ENCODE peak calls at places on chromosomes 11 and 22, in eight cellular contexts. One of them, this sample, is unnamed.

GRCh38 chr11:114291381-114291780 is 4.8 kb upstream of the NNMT start:
- DNase-seq in T-cell: no peak
- DNase-seq in RKO: no peak
- DNase-seq in GM19239: no peak
- DNase-seq in stimulated activated CD8-positive, alpha-beta memory T cell treated with anti-CD3 and anti-CD28 coated beads, Interleukin-15, amount 100 ng/mL, for 4 hours: no peak
- DNase-seq in HT1080: peak
- DNase-seq in heart left ventricle: no peak
- DNase-seq in NCI-H1105: no peak
- DNase-seq in this sample: peak

GRCh38 chr11:127202105-127202504 is 201.5 kb upstream of the KIRREL3 start:
- DNase-seq in HT1080: no peak
- DNase-seq in T-cell: no peak
- DNase-seq in RKO: no peak
- DNase-seq in GM19239: no peak
- DNase-seq in NCI-H1105: no peak
- DNase-seq in stimulated activated CD8-positive, alpha-beta memory T cell treated with anti-CD3 and anti-CD28 coated beads, Interleukin-15, amount 100 ng/mL, for 4 hours: no peak
- DNase-seq in heart left ventricle: no peak
- DNase-seq in this sample: no peak

GRCh38 chr11:93248602-93249001 is 50.8 kb upstream of the SLC36A4 start:
- DNase-seq in HT1080: no peak
- DNase-seq in RKO: peak
- DNase-seq in heart left ventricle: no peak
- DNase-seq in stimulated activated CD8-positive, alpha-beta memory T cell treated with anti-CD3 and anti-CD28 coated beads, Interleukin-15, amount 100 ng/mL, for 4 hours: no peak
- DNase-seq in GM19239: no peak
- DNase-seq in T-cell: no peak
- DNase-seq in NCI-H1105: no peak
- DNase-seq in this sample: no peak

GRCh38 chr22:35452351-35452781 is 52.4 kb downstream of the MCM5 start:
- DNase-seq in T-cell: no peak
- DNase-seq in stimulated activated CD8-positive, alpha-beta memory T cell treated with anti-CD3 and anti-CD28 coated beads, Interleukin-15, amount 100 ng/mL, for 4 hours: no peak
- DNase-seq in RKO: no peak
- DNase-seq in NCI-H1105: no peak
- DNase-seq in heart left ventricle: no peak
- DNase-seq in HT1080: no peak
- DNase-seq in GM19239: no peak
- DNase-seq in this sample: no peak

GRCh38 chr11:111531156-111531555 is 9.4 kb upstream of the LAYN start:
- DNase-seq in RKO: no peak
- DNase-seq in T-cell: no peak
- DNase-seq in heart left ventricle: no peak
- DNase-seq in HT1080: peak
- DNase-seq in NCI-H1105: no peak
- DNase-seq in stimulated activated CD8-positive, alpha-beta memory T cell treated with anti-CD3 and anti-CD28 coated beads, Interleukin-15, amount 100 ng/mL, for 4 hours: no peak
- DNase-seq in GM19239: no peak
- DNase-seq in this sample: no peak

GRCh38 chr11:117457031-117457785 is 129.6 kb downstream of the CEP164 start:
- DNase-seq in T-cell: no peak
- DNase-seq in HT1080: no peak
- DNase-seq in GM19239: no peak
- DNase-seq in NCI-H1105: peak
- DNase-seq in RKO: no peak
- DNase-seq in stimulated activated CD8-positive, alpha-beta memory T cell treated with anti-CD3 and anti-CD28 coated beads, Interleukin-15, amount 100 ng/mL, for 4 hours: no peak
- DNase-seq in heart left ventricle: no peak
- DNase-seq in this sample: no peak

GRCh38 chr11:36744375-36745168 is 146.5 kb upstream of the RAG2 start:
- DNase-seq in HT1080: peak
- DNase-seq in RKO: peak
- DNase-seq in GM19239: no peak
- DNase-seq in T-cell: peak
- DNase-seq in heart left ventricle: peak
- DNase-seq in NCI-H1105: peak
- DNase-seq in stimulated activated CD8-positive, alpha-beta memory T cell treated with anti-CD3 and anti-CD28 coated beads, Interleukin-15, amount 100 ng/mL, for 4 hours: peak
- DNase-seq in this sample: peak

GRCh38 chr11:35998651-35999050 is 54.8 kb downstream of the LDLRAD3 start:
- DNase-seq in HT1080: no peak
- DNase-seq in stimulated activated CD8-positive, alpha-beta memory T cell treated with anti-CD3 and anti-CD28 coated beads, Interleukin-15, amount 100 ng/mL, for 4 hours: no peak
- DNase-seq in T-cell: no peak
- DNase-seq in heart left ventricle: no peak
- DNase-seq in NCI-H1105: no peak
- DNase-seq in RKO: no peak
- DNase-seq in GM19239: no peak
- DNase-seq in this sample: no peak

GRCh38 chr22:38777087-38777671 is 16.8 kb downstream of the DNAL4 start:
- DNase-seq in heart left ventricle: peak
- DNase-seq in HT1080: no peak
- DNase-seq in RKO: no peak
- DNase-seq in stimulated activated CD8-positive, alpha-beta memory T cell treated with anti-CD3 and anti-CD28 coated beads, Interleukin-15, amount 100 ng/mL, for 4 hours: no peak
- DNase-seq in T-cell: no peak
- DNase-seq in GM19239: no peak
- DNase-seq in NCI-H1105: no peak
- DNase-seq in this sample: no peak

GRCh38 chr11:10019906-10020682 is 273.9 kb downstream of the SBF2 start:
- DNase-seq in GM19239: no peak
- DNase-seq in RKO: no peak
- DNase-seq in heart left ventricle: peak
- DNase-seq in NCI-H1105: peak
- DNase-seq in T-cell: no peak
- DNase-seq in HT1080: no peak
- DNase-seq in stimulated activated CD8-positive, alpha-beta memory T cell treated with anti-CD3 and anti-CD28 coated beads, Interleukin-15, amount 100 ng/mL, for 4 hours: no peak
- DNase-seq in this sample: no peak

GRCh38 chr22:36220457-36220921 is 18.8 kb downstream of the APOL2 start:
- DNase-seq in RKO: no peak
- DNase-seq in stimulated activated CD8-positive, alpha-beta memory T cell treated with anti-CD3 and anti-CD28 coated beads, Interleukin-15, amount 100 ng/mL, for 4 hours: no peak
- DNase-seq in NCI-H1105: no peak
- DNase-seq in HT1080: peak
- DNase-seq in heart left ventricle: no peak
- DNase-seq in T-cell: no peak
- DNase-seq in GM19239: no peak
- DNase-seq in this sample: no peak

GRCh38 chr11:73383249-73384126 is 7.3 kb downstream of the RELT start:
- DNase-seq in RKO: no peak
- DNase-seq in HT1080: no peak
- DNase-seq in stimulated activated CD8-positive, alpha-beta memory T cell treated with anti-CD3 and anti-CD28 coated beads, Interleukin-15, amount 100 ng/mL, for 4 hours: no peak
- DNase-seq in GM19239: no peak
- DNase-seq in T-cell: no peak
- DNase-seq in heart left ventricle: no peak
- DNase-seq in NCI-H1105: no peak
- DNase-seq in this sample: peak

GRCh38 chr22:21937041-21937820 is 15.4 kb downstream of the PPM1F start:
- DNase-seq in T-cell: no peak
- DNase-seq in heart left ventricle: peak
- DNase-seq in RKO: no peak
- DNase-seq in stimulated activated CD8-positive, alpha-beta memory T cell treated with anti-CD3 and anti-CD28 coated beads, Interleukin-15, amount 100 ng/mL, for 4 hours: no peak
- DNase-seq in HT1080: no peak
- DNase-seq in GM19239: no peak
- DNase-seq in NCI-H1105: no peak
- DNase-seq in this sample: no peak

GRCh38 chr11:44094260-44094868 is 1.1 kb upstream of the EXT2 start:
- DNase-seq in GM19239: peak
- DNase-seq in HT1080: peak
- DNase-seq in stimulated activated CD8-positive, alpha-beta memory T cell treated with anti-CD3 and anti-CD28 coated beads, Interleukin-15, amount 100 ng/mL, for 4 hours: peak
- DNase-seq in NCI-H1105: peak
- DNase-seq in heart left ventricle: peak
- DNase-seq in RKO: peak
- DNase-seq in T-cell: peak
- DNase-seq in this sample: peak

GRCh38 chr11:1779806-1780699 is 16.3 kb upstream of the CTSD start:
- DNase-seq in T-cell: no peak
- DNase-seq in stimulated activated CD8-positive, alpha-beta memory T cell treated with anti-CD3 and anti-CD28 coated beads, Interleukin-15, amount 100 ng/mL, for 4 hours: no peak
- DNase-seq in HT1080: no peak
- DNase-seq in RKO: no peak
- DNase-seq in GM19239: no peak
- DNase-seq in NCI-H1105: no peak
- DNase-seq in heart left ventricle: no peak
- DNase-seq in this sample: no peak

GRCh38 chr11:123137496-123138270 is 57.4 kb downstream of the CLMP start:
- DNase-seq in T-cell: no peak
- DNase-seq in HT1080: no peak
- DNase-seq in GM19239: no peak
- DNase-seq in heart left ventricle: peak
- DNase-seq in RKO: no peak
- DNase-seq in NCI-H1105: no peak
- DNase-seq in stimulated activated CD8-positive, alpha-beta memory T cell treated with anti-CD3 and anti-CD28 coated beads, Interleukin-15, amount 100 ng/mL, for 4 hours: no peak
- DNase-seq in this sample: peak

GRCh38 chr22:23263651-23264555 is 83.6 kb downstream of the BCR start:
- DNase-seq in GM19239: no peak
- DNase-seq in T-cell: peak
- DNase-seq in stimulated activated CD8-positive, alpha-beta memory T cell treated with anti-CD3 and anti-CD28 coated beads, Interleukin-15, amount 100 ng/mL, for 4 hours: peak
- DNase-seq in HT1080: no peak
- DNase-seq in heart left ventricle: no peak
- DNase-seq in RKO: no peak
- DNase-seq in NCI-H1105: no peak
- DNase-seq in this sample: no peak

GRCh38 chr11:134670961-134671370 is 258.9 kb upstream of the B3GAT1 start:
- DNase-seq in T-cell: no peak
- DNase-seq in heart left ventricle: no peak
- DNase-seq in NCI-H1105: no peak
- DNase-seq in GM19239: no peak
- DNase-seq in stimulated activated CD8-positive, alpha-beta memory T cell treated with anti-CD3 and anti-CD28 coated beads, Interleukin-15, amount 100 ng/mL, for 4 hours: no peak
- DNase-seq in HT1080: no peak
- DNase-seq in RKO: no peak
- DNase-seq in this sample: no peak

GRCh38 chr22:25399649-25400151 is 164.8 kb upstream of the GRK3 start:
- DNase-seq in stimulated activated CD8-positive, alpha-beta memory T cell treated with anti-CD3 and anti-CD28 coated beads, Interleukin-15, amount 100 ng/mL, for 4 hours: no peak
- DNase-seq in RKO: no peak
- DNase-seq in NCI-H1105: no peak
- DNase-seq in T-cell: no peak
- DNase-seq in heart left ventricle: no peak
- DNase-seq in HT1080: no peak
- DNase-seq in GM19239: no peak
- DNase-seq in this sample: no peak

GRCh38 chr11:95498731-95499396 is 267.9 kb upstream of the SESN3 start:
- DNase-seq in heart left ventricle: no peak
- DNase-seq in HT1080: peak
- DNase-seq in NCI-H1105: no peak
- DNase-seq in stimulated activated CD8-positive, alpha-beta memory T cell treated with anti-CD3 and anti-CD28 coated beads, Interleukin-15, amount 100 ng/mL, for 4 hours: no peak
- DNase-seq in T-cell: no peak
- DNase-seq in GM19239: no peak
- DNase-seq in RKO: no peak
- DNase-seq in this sample: no peak

GRCh38 chr11:9719949-9720646 is 56.2 kb downstream of the SWAP70 start:
- DNase-seq in RKO: peak
- DNase-seq in T-cell: no peak
- DNase-seq in stimulated activated CD8-positive, alpha-beta memory T cell treated with anti-CD3 and anti-CD28 coated beads, Interleukin-15, amount 100 ng/mL, for 4 hours: no peak
- DNase-seq in NCI-H1105: no peak
- DNase-seq in HT1080: no peak
- DNase-seq in GM19239: no peak
- DNase-seq in heart left ventricle: no peak
- DNase-seq in this sample: no peak

GRCh38 chr11:8932564-8933180 is at the start of gene C11orf16:
- DNase-seq in HT1080: no peak
- DNase-seq in stimulated activated CD8-positive, alpha-beta memory T cell treated with anti-CD3 and anti-CD28 coated beads, Interleukin-15, amount 100 ng/mL, for 4 hours: no peak
- DNase-seq in GM19239: no peak
- DNase-seq in NCI-H1105: no peak
- DNase-seq in RKO: no peak
- DNase-seq in T-cell: no peak
- DNase-seq in heart left ventricle: no peak
- DNase-seq in this sample: no peak

GRCh38 chr22:47612136-47612910 is 849.9 kb downstream of the TBC1D22A start:
- DNase-seq in GM19239: no peak
- DNase-seq in HT1080: no peak
- DNase-seq in NCI-H1105: no peak
- DNase-seq in heart left ventricle: no peak
- DNase-seq in RKO: no peak
- DNase-seq in stimulated activated CD8-positive, alpha-beta memory T cell treated with anti-CD3 and anti-CD28 coated beads, Interleukin-15, amount 100 ng/mL, for 4 hours: no peak
- DNase-seq in T-cell: no peak
- DNase-seq in this sample: no peak

GRCh38 chr11:67465190-67465522 is 3.9 kb downstream of the TMEM134 start:
- DNase-seq in heart left ventricle: no peak
- DNase-seq in T-cell: no peak
- DNase-seq in GM19239: no peak
- DNase-seq in RKO: peak
- DNase-seq in stimulated activated CD8-positive, alpha-beta memory T cell treated with anti-CD3 and anti-CD28 coated beads, Interleukin-15, amount 100 ng/mL, for 4 hours: no peak
- DNase-seq in NCI-H1105: no peak
- DNase-seq in HT1080: no peak
- DNase-seq in this sample: no peak

GRCh38 chr11:1167751-1168231 is 10.0 kb downstream of the MUC5AC start:
- DNase-seq in heart left ventricle: no peak
- DNase-seq in T-cell: no peak
- DNase-seq in GM19239: no peak
- DNase-seq in HT1080: no peak
- DNase-seq in NCI-H1105: no peak
- DNase-seq in stimulated activated CD8-positive, alpha-beta memory T cell treated with anti-CD3 and anti-CD28 coated beads, Interleukin-15, amount 100 ng/mL, for 4 hours: no peak
- DNase-seq in RKO: no peak
- DNase-seq in this sample: no peak

GRCh38 chr11:27255447-27255828 is 107.6 kb downstream of the CCDC34 start:
- DNase-seq in T-cell: no peak
- DNase-seq in stimulated activated CD8-positive, alpha-beta memory T cell treated with anti-CD3 and anti-CD28 coated beads, Interleukin-15, amount 100 ng/mL, for 4 hours: no peak
- DNase-seq in GM19239: no peak
- DNase-seq in RKO: no peak
- DNase-seq in NCI-H1105: no peak
- DNase-seq in heart left ventricle: no peak
- DNase-seq in HT1080: peak
- DNase-seq in this sample: no peak

GRCh38 chr11:8593935-8594909 is at the start of gene STK33:
- DNase-seq in heart left ventricle: peak
- DNase-seq in T-cell: no peak
- DNase-seq in NCI-H1105: peak
- DNase-seq in stimulated activated CD8-positive, alpha-beta memory T cell treated with anti-CD3 and anti-CD28 coated beads, Interleukin-15, amount 100 ng/mL, for 4 hours: no peak
- DNase-seq in RKO: no peak
- DNase-seq in GM19239: peak
- DNase-seq in HT1080: peak
- DNase-seq in this sample: peak

GRCh38 chr11:45984192-45984591 is 61.7 kb downstream of the LARGE2 start:
- DNase-seq in RKO: no peak
- DNase-seq in HT1080: no peak
- DNase-seq in NCI-H1105: no peak
- DNase-seq in T-cell: no peak
- DNase-seq in GM19239: no peak
- DNase-seq in heart left ventricle: no peak
- DNase-seq in stimulated activated CD8-positive, alpha-beta memory T cell treated with anti-CD3 and anti-CD28 coated beads, Interleukin-15, amount 100 ng/mL, for 4 hours: no peak
- DNase-seq in this sample: no peak

GRCh38 chr11:75592699-75593098 is 30.6 kb downstream of the SERPINH1 start:
- DNase-seq in GM19239: no peak
- DNase-seq in RKO: no peak
- DNase-seq in T-cell: no peak
- DNase-seq in HT1080: no peak
- DNase-seq in NCI-H1105: peak
- DNase-seq in stimulated activated CD8-positive, alpha-beta memory T cell treated with anti-CD3 and anti-CD28 coated beads, Interleukin-15, amount 100 ng/mL, for 4 hours: no peak
- DNase-seq in heart left ventricle: no peak
- DNase-seq in this sample: no peak

GRCh38 chr22:41907436-41908401 is 7.2 kb downstream of the SHISA8 start:
- DNase-seq in HT1080: peak
- DNase-seq in T-cell: no peak
- DNase-seq in GM19239: no peak
- DNase-seq in heart left ventricle: no peak
- DNase-seq in NCI-H1105: no peak
- DNase-seq in stimulated activated CD8-positive, alpha-beta memory T cell treated with anti-CD3 and anti-CD28 coated beads, Interleukin-15, amount 100 ng/mL, for 4 hours: no peak
- DNase-seq in RKO: peak
- DNase-seq in this sample: no peak

GRCh38 chr11:10488121-10488580 is 33.1 kb downstream of the AMPD3 start:
- DNase-seq in HT1080: peak
- DNase-seq in GM19239: no peak
- DNase-seq in RKO: no peak
- DNase-seq in heart left ventricle: no peak
- DNase-seq in stimulated activated CD8-positive, alpha-beta memory T cell treated with anti-CD3 and anti-CD28 coated beads, Interleukin-15, amount 100 ng/mL, for 4 hours: no peak
- DNase-seq in T-cell: no peak
- DNase-seq in NCI-H1105: no peak
- DNase-seq in this sample: peak

GRCh38 chr22:21044931-21045584 is 688 bp upstream of the LRRC74B start:
- DNase-seq in stimulated activated CD8-positive, alpha-beta memory T cell treated with anti-CD3 and anti-CD28 coated beads, Interleukin-15, amount 100 ng/mL, for 4 hours: no peak
- DNase-seq in HT1080: peak
- DNase-seq in heart left ventricle: no peak
- DNase-seq in T-cell: no peak
- DNase-seq in NCI-H1105: no peak
- DNase-seq in RKO: no peak
- DNase-seq in GM19239: no peak
- DNase-seq in this sample: peak

This sample was measured in A172.